ENCODE peak calls at places on chromosomes 16 and 17, in four cellular contexts. One of them, this sample, is unnamed.

GRCh38 chr17:42623732-42624596 is 14.5 kb downstream of the TUBG1 start:
- DNase-seq in fibroblast of mammary gland: peak
- DNase-seq in endodermal cell: no peak
- DNase-seq in AG09309: no peak
- DNase-seq in this sample: peak

GRCh38 chr17:7466644-7467341 is 12.6 kb downstream of the ZBTB4 start:
- DNase-seq in fibroblast of mammary gland: peak
- DNase-seq in AG09309: no peak
- DNase-seq in endodermal cell: no peak
- DNase-seq in this sample: peak

GRCh38 chr16:1011316-1012082 is 29.9 kb downstream of the SOX8 start:
- DNase-seq in endodermal cell: no peak
- DNase-seq in fibroblast of mammary gland: no peak
- DNase-seq in AG09309: no peak
- DNase-seq in this sample: no peak

GRCh38 chr17:41131979-41132378 is 8.0 kb upstream of the KRTAP4-12 start:
- DNase-seq in endodermal cell: no peak
- DNase-seq in AG09309: no peak
- DNase-seq in fibroblast of mammary gland: peak
- DNase-seq in this sample: peak

GRCh38 chr16:9077001-9077809 is 14.2 kb upstream of the HAPSTR1 start:
- DNase-seq in endodermal cell: no peak
- DNase-seq in AG09309: peak
- DNase-seq in fibroblast of mammary gland: peak
- DNase-seq in this sample: peak

GRCh38 chr17:8222380-8222629 is 11.9 kb upstream of the AURKB start:
- DNase-seq in endodermal cell: peak
- DNase-seq in fibroblast of mammary gland: no peak
- DNase-seq in AG09309: no peak
- DNase-seq in this sample: no peak

GRCh38 chr17:17375826-17376225 is 72.7 kb downstream of the NT5M start:
- DNase-seq in AG09309: peak
- DNase-seq in endodermal cell: no peak
- DNase-seq in fibroblast of mammary gland: no peak
- DNase-seq in this sample: no peak

GRCh38 chr16:9000664-9001063 is 37.0 kb upstream of the USP7 start:
- DNase-seq in AG09309: no peak
- DNase-seq in fibroblast of mammary gland: no peak
- DNase-seq in endodermal cell: no peak
- DNase-seq in this sample: no peak

GRCh38 chr16:69822174-69822935 is 60.2 kb downstream of the WWP2 start:
- DNase-seq in fibroblast of mammary gland: no peak
- DNase-seq in endodermal cell: no peak
- DNase-seq in AG09309: no peak
- DNase-seq in this sample: no peak

GRCh38 chr17:41754066-41754465 is 19.6 kb upstream of the HAP1 start:
- DNase-seq in endodermal cell: no peak
- DNase-seq in AG09309: no peak
- DNase-seq in fibroblast of mammary gland: no peak
- DNase-seq in this sample: no peak

This sample was measured in choroid plexus epithelial cell.